ENCODE peak calls at places on chromosomes 3 and 15, in nine cellular contexts. Z, T, Y, P, W, A, U, D and Q are unnamed samples.

GRCh38 chr3:187262360-187262759 is 29.2 kb downstream of the MASP1 start:
- DNase-seq in Z (no peak), T (no peak), Y (no peak), P (no peak), W (no peak), A (no peak), U (no peak), D (no peak), Q (no peak)

GRCh38 chr3:107953707-107954106 is 137.1 kb downstream of the CD47 start:
- DNase-seq in Z (no peak), T (no peak), Y (no peak), P (no peak), W (no peak), A (no peak), U (no peak), D (no peak), Q (no peak)

GRCh38 chr15:63353261-63353660 is 28.4 kb downstream of the CA12 start:
- DNase-seq in Z (no peak), T (no peak), Y (peak; percentile 23), P (no peak), W (no peak), A (no peak), U (no peak), D (no peak), Q (no peak)

GRCh38 chr15:83654379-83655236 is 685 bp downstream of the ADAMTSL3 start:
- DNase-seq in Z (no peak), T (no peak), Y (peak; percentile 65), P (no peak), W (no peak), A (no peak), U (no peak), D (no peak), Q (no peak)

GRCh38 chr3:188153498-188153948 is 434 bp upstream of the LPP start:
- DNase-seq in Z (peak; percentile 94), T (no peak), Y (peak; percentile 90), P (no peak), W (peak; percentile 61), A (peak; percentile 76), U (peak; percentile 37), D (peak; percentile 95), Q (peak; percentile 71)

GRCh38 chr3:11699083-11699427 is 55.3 kb upstream of the VGLL4 start:
- DNase-seq in Z (peak; percentile 26), T (no peak), Y (no peak), P (no peak), W (no peak), A (no peak), U (no peak), D (peak; percentile 85), Q (no peak)

GRCh38 chr3:35932995-35933394 is 293.7 kb downstream of the ARPP21 start:
- DNase-seq in Z (peak; percentile 7), T (no peak), Y (no peak), P (no peak), W (peak; percentile 54), A (peak; percentile 53), U (no peak), D (peak; percentile 97), Q (peak; percentile 93)

GRCh38 chr15:88300018-88300549 is 43.5 kb upstream of the NTRK3 start:
- DNase-seq in Z (no peak), T (no peak), Y (no peak), P (no peak), W (no peak), A (no peak), U (no peak), D (no peak), Q (no peak)

GRCh38 chr3:187838016-187838535 is 92.8 kb upstream of the BCL6 start:
- DNase-seq in Z (no peak), T (no peak), Y (no peak), P (no peak), W (no peak), A (no peak), U (no peak), D (no peak), Q (no peak)